ENCODE peak calls at places on chromosome 16, in nine cellular contexts. A is HCT116, U is K562, Z is SK-N-SH, K is A549, I is Panc1, W is GM23338, O is GM12878, G is HepG2. J is an unnamed sample.

GRCh38 chr16:49466529-49466831 is 92.9 kb downstream of the C16orf78 start:
- DNase-seq in A (no peak), U (no peak), Z (no peak), K (no peak), I (no peak), W (no peak), O (no peak), G (no peak), J (no peak)

GRCh38 chr16:24876231-24876630 is 30.5 kb downstream of the SLC5A11 start:
- DNase-seq in A (no peak), U (no peak), Z (no peak), K (no peak), I (no peak), W (no peak), O (no peak), G (no peak), J (no peak)

GRCh38 chr16:26149661-26150060 is 457.9 kb downstream of the HS3ST4 start:
- DNase-seq in A (no peak), U (no peak), Z (no peak), K (no peak), I (no peak), W (no peak), O (no peak), G (no peak), J (no peak)

GRCh38 chr16:85602831-85603755 is 10.0 kb upstream of the GSE1 start:
- DNase-seq in A (no peak), U (no peak), Z (no peak), K (no peak), I (no peak), W (no peak), O (no peak), G (no peak), J (no peak)

GRCh38 chr16:89430436-89431157 is 59.8 kb downstream of the ANKRD11 start:
- DNase-seq in A (no peak), U (no peak), Z (no peak), K (no peak), I (no peak), W (no peak), O (no peak), G (peak; percentile 77), J (no peak)

GRCh38 chr16:85402910-85403692 is 210.0 kb upstream of the GSE1 start:
- DNase-seq in A (no peak), U (peak; percentile 95), Z (no peak), K (no peak), I (no peak), W (peak; percentile 52), O (no peak), G (no peak), J (no peak)

GRCh38 chr16:85303354-85303883 is 191.1 kb upstream of the CIBAR2 start:
- DNase-seq in A (peak; percentile 65), U (peak; percentile 90), Z (peak; percentile 81), K (peak; percentile 88), I (peak; percentile 22), W (peak; percentile 75), O (no peak), G (peak; percentile 28), J (peak; percentile 34)

GRCh38 chr16:2078096-2078495 is 30.3 kb downstream of the TSC2 start:
- DNase-seq in A (no peak), U (no peak), Z (no peak), K (no peak), I (no peak), W (no peak), O (no peak), G (no peak), J (no peak)

GRCh38 chr16:85858984-85859817 is 39.8 kb upstream of the IRF8 start:
- DNase-seq in A (no peak), U (no peak), Z (no peak), K (no peak), I (no peak), W (no peak), O (no peak), G (no peak), J (no peak)

GRCh38 chr16:14489460-14489859 is 140.6 kb downstream of the PARN start:
- DNase-seq in A (peak; percentile 37), U (peak; percentile 67), Z (peak; percentile 46), K (peak; percentile 85), I (no peak), W (peak; percentile 79), O (no peak), G (peak; percentile 57), J (peak; percentile 3)

GRCh38 chr16:69917311-69917710 is 33.8 kb upstream of the CLEC18A start:
- DNase-seq in A (no peak), U (no peak), Z (no peak), K (no peak), I (no peak), W (no peak), O (no peak), G (no peak), J (no peak)
- TF ChIP-seq REST in A (no peak), U (no peak), Z (no peak), K (no peak), I (no peak), W (no peak), O (no peak), G (no peak), J (no peak)

GRCh38 chr16:11561856-11562255 is 24.9 kb downstream of the LITAF start:
- DNase-seq in A (no peak), U (no peak), Z (no peak), K (no peak), I (no peak), W (no peak), O (no peak), G (no peak), J (no peak)

GRCh38 chr16:11561440-11561797 is 25.3 kb downstream of the LITAF start:
- DNase-seq in A (no peak), U (no peak), Z (no peak), K (no peak), I (no peak), W (no peak), O (no peak), G (no peak), J (no peak)

GRCh38 chr16:11563493-11564040 is 23.2 kb downstream of the LITAF start:
- DNase-seq in A (no peak), U (no peak), Z (no peak), K (no peak), I (no peak), W (peak; percentile 32), O (no peak), G (peak; percentile 56), J (no peak)

GRCh38 chr16:11562941-11563340 is 23.8 kb downstream of the LITAF start:
- DNase-seq in A (no peak), U (no peak), Z (no peak), K (no peak), I (no peak), W (no peak), O (no peak), G (no peak), J (no peak)

GRCh38 chr16:11562411-11562810 is 24.3 kb downstream of the LITAF start:
- DNase-seq in A (no peak), U (no peak), Z (no peak), K (no peak), I (no peak), W (no peak), O (no peak), G (no peak), J (no peak)
- H3K27ac ChIP-seq in A (no peak overlapping the region), U (no peak overlapping the region), Z (no peak overlapping the region), K (peak overlapping the region; percentile 2), I (no peak overlapping the region), W (peak overlapping the region; percentile 84), O (no peak overlapping the region), G (peak overlapping the region; percentile 9), J (no peak overlapping the region)

GRCh38 chr16:70342016-70342415 is 4.7 kb upstream of the DDX19A start:
- DNase-seq in A (no peak), U (peak; percentile 13), Z (no peak), K (no peak), I (no peak), W (peak; percentile 37), O (no peak), G (no peak), J (no peak)

GRCh38 chr16:70341600-70341999 is 5.1 kb upstream of the DDX19A start:
- DNase-seq in A (no peak), U (no peak), Z (no peak), K (no peak), I (no peak), W (peak; percentile 20), O (no peak), G (no peak), J (no peak)

GRCh38 chr16:70349783-70350182 is 3.1 kb downstream of the DDX19A start:
- DNase-seq in A (no peak), U (no peak), Z (no peak), K (no peak), I (no peak), W (no peak), O (no peak), G (no peak), J (no peak)

GRCh38 chr16:70348991-70349390 is 2.3 kb downstream of the DDX19A start:
- DNase-seq in A (no peak), U (no peak), Z (no peak), K (no peak), I (no peak), W (no peak), O (no peak), G (no peak), J (no peak)

DNA sequence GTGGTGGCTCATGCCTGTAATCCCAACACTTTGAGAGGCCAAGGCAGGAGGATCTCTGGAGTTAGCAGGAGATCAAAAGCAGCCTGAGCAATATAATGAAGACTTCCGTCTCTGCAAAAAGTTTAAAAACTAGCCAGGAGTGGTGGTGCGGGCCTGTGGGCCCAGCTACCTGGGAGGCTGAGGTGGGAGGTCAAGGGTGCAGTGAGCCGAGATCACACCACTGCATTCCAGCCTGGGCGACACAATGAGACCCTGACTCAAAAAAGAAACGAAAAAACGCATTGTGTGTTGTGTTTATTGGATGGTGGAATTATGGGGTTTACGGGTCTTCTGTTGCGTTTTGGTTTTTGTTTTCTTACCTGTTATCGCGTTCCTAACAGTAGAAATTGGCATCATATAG is 863 bp upstream of the DDX19A start:
- DNase-seq in A (no peak), U (no peak), Z (no peak), K (no peak), I (no peak), W (no peak), O (no peak), G (no peak), J (no peak)
- TF ChIP-seq REST in A (no peak), U (no peak), Z (no peak), K (no peak), I (no peak), W (no peak), O (no peak), G (no peak), J (no peak)

GRCh38 chr16:10081201-10081940 is 100.9 kb downstream of the GRIN2A start:
- DNase-seq in A (no peak), U (no peak), Z (no peak), K (no peak), I (no peak), W (no peak), O (no peak), G (no peak), J (no peak)

GRCh38 chr16:10078541-10078949 is 103.7 kb downstream of the GRIN2A start:
- DNase-seq in A (no peak), U (no peak), Z (peak; percentile 6), K (no peak), I (no peak), W (peak; percentile 80), O (no peak), G (peak; percentile 27), J (no peak)

GRCh38 chr16:10077861-10078260 is 104.4 kb downstream of the GRIN2A start:
- DNase-seq in A (no peak), U (no peak), Z (no peak), K (no peak), I (no peak), W (no peak), O (no peak), G (no peak), J (no peak)

GRCh38 chr16:10083301-10083700 is 98.9 kb downstream of the GRIN2A start:
- DNase-seq in A (no peak), U (no peak), Z (no peak), K (no peak), I (no peak), W (no peak), O (no peak), G (no peak), J (no peak)

GRCh38 chr16:10080031-10080772 is 102.0 kb downstream of the GRIN2A start:
- DNase-seq in A (peak; percentile 15), U (peak; percentile 14), Z (peak; percentile 24), K (no peak), I (peak; percentile 38), W (no peak), O (no peak), G (no peak), J (no peak)
- H3K27ac ChIP-seq in A (no peak overlapping the region), U (no peak overlapping the region), Z (peak overlapping the region; percentile 58), K (no peak overlapping the region), I (peak overlapping the region; percentile 83), W (no peak overlapping the region), O (no peak overlapping the region), G (no peak overlapping the region), J (no peak overlapping the region)

J was measured in HL-60.